ENCODE peak calls at places on chromosomes 6 and 20, in ten cellular contexts. M is G401; K is NCI-H510A treated with DMSO at 0.1 percent for 48 hours; G is lower lobe of right lung; R is choroid plexus epithelial cell; J is NCI-H524 treated with DMSO at 0.1 percent for 48 hours; Q is SW 1271; X is astrocyte; W is epithelial cell of proximal tubule; H is effector CD8-positive, alpha-beta T cell. E is an unnamed sample.

GRCh38 chr6:40349092-40349491 is 238.1 kb downstream of the LRFN2 start:
- DNase-seq in M (peak; percentile 82), K (no peak), G (no peak), R (no peak), J (peak; percentile 73), Q (no peak), X (peak; percentile 41), W (no peak), H (no peak), E (no peak)

GRCh38 chr20:51022803-51023616 is at the start of gene KCNG1:
- DNase-seq in M (peak; percentile 73), K (peak; percentile 11), G (peak; percentile 59), R (peak; percentile 73), J (no peak), Q (peak; percentile 69), X (peak; percentile 55), W (no peak), H (no peak), E (peak; percentile 75)

GRCh38 chr20:57062241-57062640 is 204.2 kb downstream of the BMP7 start:
- DNase-seq in M (no peak), K (no peak), G (no peak), R (no peak), J (no peak), Q (no peak), X (no peak), W (no peak), H (no peak), E (no peak)

GRCh38 chr6:127933852-127934840 is 33.3 kb upstream of the THEMIS start:
- DNase-seq in M (no peak), K (no peak), G (no peak), R (no peak), J (no peak), Q (no peak), X (no peak), W (no peak), H (no peak), E (no peak)

GRCh38 chr6:35474129-35474977 is 6.2 kb downstream of the RPL10A start:
- DNase-seq in M (no peak), K (no peak), G (no peak), R (no peak), J (no peak), Q (no peak), X (no peak), W (no peak), H (no peak), E (no peak)

GRCh38 chr6:88174906-88175305 is 8.8 kb upstream of the CNR1 start:
- DNase-seq in M (no peak), K (no peak), G (no peak), R (no peak), J (no peak), Q (no peak), X (no peak), W (no peak), H (no peak), E (no peak)

GRCh38 chr6:134446228-134446848 is 128.4 kb upstream of the SGK1 start:
- DNase-seq in M (peak; percentile 12), K (peak; percentile 38), G (no peak), R (peak; percentile 40), J (no peak), Q (no peak), X (peak; percentile 74), W (no peak), H (no peak), E (no peak)

GRCh38 chr6:96101564-96101963 is 85.8 kb downstream of the FUT9 start:
- DNase-seq in M (no peak), K (no peak), G (no peak), R (no peak), J (no peak), Q (no peak), X (no peak), W (no peak), H (no peak), E (no peak)

GRCh38 chr6:154508573-154509375 is 1.7 kb downstream of the CNKSR3 start:
- DNase-seq in M (no peak), K (no peak), G (no peak), R (peak; percentile 28), J (no peak), Q (no peak), X (peak; percentile 29), W (no peak), H (no peak), E (no peak)

GRCh38 chr6:113271437-113271836 is 585.7 kb upstream of the MARCKS start:
- DNase-seq in M (no peak), K (no peak), G (no peak), R (no peak), J (no peak), Q (no peak), X (no peak), W (no peak), H (no peak), E (no peak)

GRCh38 chr6:107244742-107245470 is 129.6 kb upstream of the BEND3 start:
- DNase-seq in M (peak; percentile 58), K (no peak), G (no peak), R (no peak), J (peak; percentile 22), Q (no peak), X (no peak), W (no peak), H (no peak), E (no peak)

GRCh38 chr6:136547336-136547735 is 2.9 kb downstream of the MAP7 start:
- DNase-seq in M (peak; percentile 71), K (peak; percentile 13), G (no peak), R (peak; percentile 70), J (no peak), Q (peak; percentile 51), X (peak; percentile 26), W (no peak), H (no peak), E (peak; percentile 31)

GRCh38 chr6:106257195-106257594 is 68.4 kb downstream of the ATG5 start:
- DNase-seq in M (no peak), K (no peak), G (no peak), R (peak; percentile 51), J (no peak), Q (peak; percentile 11), X (peak; percentile 63), W (no peak), H (no peak), E (peak; percentile 7)

GRCh38 chr6:82322386-82322785 is 41.2 kb upstream of the TPBG start:
- DNase-seq in M (no peak), K (no peak), G (no peak), R (no peak), J (no peak), Q (no peak), X (no peak), W (no peak), H (no peak), E (no peak)

GRCh38 chr6:88858455-88858854 is 105.0 kb downstream of the RNGTT start:
- DNase-seq in M (no peak), K (no peak), G (no peak), R (no peak), J (no peak), Q (no peak), X (no peak), W (no peak), H (no peak), E (no peak)

GRCh38 chr20:63280929-63281545 is 8.4 kb downstream of the ARFGAP1 start:
- DNase-seq in M (no peak), K (no peak), G (no peak), R (no peak), J (no peak), Q (no peak), X (no peak), W (no peak), H (no peak), E (no peak)

GRCh38 chr20:38870733-38871559 is 55.3 kb upstream of the FAM83D start:
- DNase-seq in M (no peak), K (no peak), G (no peak), R (no peak), J (peak; percentile 18), Q (no peak), X (no peak), W (peak; percentile 40), H (no peak), E (peak; percentile 47)

GRCh38 chr6:121497869-121498462 is 62.5 kb downstream of the GJA1 start:
- DNase-seq in M (no peak), K (no peak), G (no peak), R (no peak), J (no peak), Q (no peak), X (no peak), W (no peak), H (no peak), E (no peak)

GRCh38 chr20:16952965-16953364 is 204.8 kb downstream of the OTOR start:
- DNase-seq in M (no peak), K (no peak), G (no peak), R (no peak), J (no peak), Q (no peak), X (no peak), W (no peak), H (no peak), E (no peak)

GRCh38 chr6:133817460-133818047 is 71.4 kb upstream of the TCF21 start:
- DNase-seq in M (no peak), K (no peak), G (no peak), R (no peak), J (no peak), Q (no peak), X (no peak), W (no peak), H (no peak), E (no peak)

GRCh38 chr6:36860126-36860525 is 14.5 kb downstream of the PPIL1 start:
- DNase-seq in M (no peak), K (no peak), G (no peak), R (no peak), J (no peak), Q (no peak), X (no peak), W (no peak), H (no peak), E (no peak)

GRCh38 chr6:30321692-30322388 is 4.9 kb upstream of the TRIM39 start:
- DNase-seq in M (no peak), K (no peak), G (no peak), R (no peak), J (no peak), Q (no peak), X (no peak), W (no peak), H (no peak), E (peak; percentile 5)

GRCh38 chr6:99603421-99604160 is 3.0 kb upstream of the PRDM13 start:
- DNase-seq in M (no peak), K (no peak), G (peak; percentile 48), R (no peak), J (peak; percentile 42), Q (no peak), X (peak; percentile 6), W (no peak), H (no peak), E (no peak)

GRCh38 chr6:144149894-144150672 is at the start of gene STX11:
- DNase-seq in M (no peak), K (no peak), G (peak; percentile 89), R (peak; percentile 18), J (no peak), Q (peak; percentile 26), X (peak; percentile 22), W (no peak), H (peak; percentile 32), E (peak; percentile 59)

GRCh38 chr6:48101277-48101676 is 9.7 kb downstream of the PTCHD4 start:
- DNase-seq in M (no peak), K (no peak), G (no peak), R (peak; percentile 19), J (no peak), Q (no peak), X (no peak), W (no peak), H (no peak), E (no peak)

GRCh38 chr6:88587158-88587537 is 376.3 kb downstream of the RNGTT start:
- DNase-seq in M (no peak), K (no peak), G (no peak), R (no peak), J (no peak), Q (no peak), X (no peak), W (no peak), H (no peak), E (no peak)

GRCh38 chr20:23231561-23232218 is 118.9 kb upstream of the NXT1 start:
- DNase-seq in M (no peak), K (no peak), G (no peak), R (peak; percentile 54), J (no peak), Q (peak; percentile 57), X (peak; percentile 47), W (no peak), H (no peak), E (peak; percentile 50)

GRCh38 chr6:45109551-45109950 is 218.6 kb upstream of the RUNX2 start:
- DNase-seq in M (no peak), K (no peak), G (no peak), R (no peak), J (no peak), Q (no peak), X (no peak), W (no peak), H (no peak), E (no peak)